ENCODE peak calls at places on chromosomes 6 and 20, in five cellular contexts. T is ovary, M is GM23338, S is GM10248, X is WERI-Rb-1. Z is an unnamed sample.

GRCh38 chr6:168158280-168158979 is 79.4 kb upstream of the FRMD1 start:
- DNase-seq in T (no peak), S (no peak), M (no peak), X (no peak), Z (no peak)

GRCh38 chr6:20092071-20092566 is 120.2 kb downstream of the MBOAT1 start:
- DNase-seq in T (no peak), M (peak; percentile 80), X (peak; percentile 30), S (no peak), Z (peak; percentile 41)

GRCh38 chr20:46128310-46129151 is 10.4 kb downstream of the CD40 start:
- DNase-seq in M (peak; percentile 70), T (no peak), X (peak; percentile 85), S (no peak), Z (no peak)

GRCh38 chr6:15077964-15078363 is 167.9 kb upstream of the JARID2 start:
- DNase-seq in X (peak; percentile 36), M (peak; percentile 92), T (no peak), S (no peak), Z (no peak)

GRCh38 chr6:105072799-105073199 is 107.0 kb downstream of the POPDC3 start:
- DNase-seq in S (no peak), X (no peak), T (no peak), M (no peak), Z (no peak)

GRCh38 chr20:9280654-9281053 is 211.8 kb downstream of the PLCB4 start:
- DNase-seq in S (no peak), X (no peak), M (no peak), T (no peak), Z (no peak)

GRCh38 chr20:25061821-25062530 is 4.0 kb upstream of the ACSS1 start:
- DNase-seq in T (no peak), S (no peak), M (no peak), X (no peak), Z (no peak)

GRCh38 chr20:23061713-23062561 is 12.5 kb upstream of the THBD start:
- DNase-seq in T (peak; percentile 60), X (no peak), M (peak; percentile 78), S (no peak), Z (no peak)

GRCh38 chr6:130932956-130933355 is 105.8 kb downstream of the SMLR1 start:
- DNase-seq in S (no peak), X (no peak), T (no peak), M (no peak), Z (no peak)

GRCh38 chr6:121435444-121436069 is at the start of gene GJA1:
- DNase-seq in M (peak; percentile 92), X (no peak), T (peak; percentile 62), S (no peak), Z (no peak)

GRCh38 chr6:44009425-44010321 is 117.6 kb downstream of the MRPL14 start:
- DNase-seq in X (peak; percentile 3), M (no peak), S (no peak), T (no peak), Z (no peak)

GRCh38 chr6:9799582-9799981 is 615.3 kb downstream of the TFAP2A start:
- DNase-seq in S (no peak), T (no peak), M (no peak), X (no peak), Z (no peak)

GRCh38 chr6:127458817-127459216 is 372 bp downstream of the KIAA0408 start:
- DNase-seq in T (peak; percentile 42), S (no peak), X (no peak), M (no peak), Z (no peak)

GRCh38 chr6:97705568-97705967 is 422.6 kb upstream of the MMS22L start:
- DNase-seq in T (no peak), X (no peak), M (peak; percentile 86), S (no peak), Z (no peak)

GRCh38 chr20:59839372-59839771 is 94.1 kb downstream of the SYCP2 start:
- DNase-seq in T (no peak), X (no peak), M (no peak), S (no peak), Z (no peak)

GRCh38 chr6:14359438-14359837 is 241.9 kb downstream of the CD83 start:
- DNase-seq in S (no peak), X (no peak), M (no peak), T (no peak), Z (no peak)

GRCh38 chr20:19098092-19098491 is 114.3 kb upstream of the SLC24A3 start:
- DNase-seq in S (no peak), T (no peak), M (no peak), X (no peak), Z (no peak)

GRCh38 chr6:130306377-130306776 is 59.4 kb upstream of the TMEM200A start:
- DNase-seq in M (no peak), T (no peak), X (peak; percentile 21), S (no peak), Z (no peak)

GRCh38 chr6:140711019-140711613 is 1336.7 kb upstream of the CITED2 start:
- DNase-seq in S (no peak), M (no peak), X (no peak), T (no peak), Z (no peak)

GRCh38 chr6:153511896-153512496 is 380.9 kb upstream of the RGS17 start:
- DNase-seq in T (no peak), X (no peak), S (peak; percentile 17), M (peak; percentile 77), Z (peak; percentile 23)

GRCh38 chr20:3658019-3658707 is 5.0 kb downstream of the GFRA4 start:
- DNase-seq in M (no peak), S (no peak), T (no peak), X (no peak), Z (no peak)
- TF ChIP-seq CTCF in M (no peak), S (no peak), T (no peak), X (no peak), Z (no peak)

GRCh38 chr6:41587223-41587879 is 41.2 kb downstream of the FOXP4 start:
- DNase-seq in T (no peak), X (peak; percentile 83), S (no peak), M (no peak), Z (no peak)
- TF ChIP-seq CTCF in T (no peak), X (peak; percentile 88), S (no peak), M (peak; percentile 20), Z (no peak)

GRCh38 chr20:37640600-37641561 is 52.9 kb upstream of the CTNNBL1 start:
- DNase-seq in M (no peak), X (no peak), T (no peak), S (no peak), Z (no peak)

GRCh38 chr20:37642246-37642645 is 51.6 kb upstream of the CTNNBL1 start:
- DNase-seq in S (no peak), M (no peak), X (no peak), T (no peak), Z (no peak)

GRCh38 chr20:37647946-37648345 is 45.9 kb upstream of the CTNNBL1 start:
- DNase-seq in S (no peak), M (no peak), X (no peak), T (no peak), Z (no peak)

GRCh38 chr20:37643400-37643799 is 50.4 kb upstream of the CTNNBL1 start:
- DNase-seq in M (no peak), X (no peak), T (no peak), S (no peak), Z (no peak)

DNA sequence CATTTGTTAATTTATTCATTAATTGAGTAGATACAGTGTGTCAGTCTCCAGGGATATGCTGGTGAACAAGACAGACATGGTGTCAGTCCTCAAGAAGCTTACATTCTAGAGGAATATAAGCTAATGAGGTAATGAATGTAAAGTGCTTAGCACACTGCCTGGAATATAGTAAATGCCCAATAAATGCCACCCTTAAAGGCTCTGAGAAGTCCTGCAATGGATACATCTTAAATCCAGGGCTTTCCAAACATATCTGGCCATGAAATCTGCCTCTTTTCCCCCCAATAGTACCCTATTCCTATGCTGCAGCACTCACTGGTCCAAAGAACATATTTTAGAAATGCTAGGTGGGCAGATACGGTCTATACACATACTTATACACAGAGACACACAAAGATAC is 49.2 kb upstream of the CTNNBL1 start:
- DNase-seq in X (no peak), M (no peak), T (no peak), S (no peak), Z (no peak)
- TF ChIP-seq CTCF in X (no peak), M (no peak), T (no peak), S (no peak), Z (no peak)

GRCh38 chr6:39003072-39003471 is 45.5 kb upstream of the GLP1R start:
- DNase-seq in S (no peak), X (peak; percentile 75), M (peak; percentile 70), T (no peak), Z (no peak)
- TF ChIP-seq CTCF in S (peak; percentile 13), X (peak; percentile 82), M (peak; percentile 84), T (no peak), Z (no peak)

GRCh38 chr20:1822564-1823420 is 72.4 kb upstream of the SIRPA start:
- DNase-seq in S (no peak), X (no peak), T (no peak), M (no peak), Z (no peak)
- TF ChIP-seq CTCF in S (no peak), X (no peak), T (no peak), M (no peak), Z (no peak)

GRCh38 chr6:84764332-84765049 is at the start of gene TBX18:
- DNase-seq in M (peak; percentile 98), S (no peak), T (peak; percentile 92), X (peak; percentile 98), Z (no peak)
- TF ChIP-seq CTCF in M (no peak), S (no peak), T (no peak), X (peak; percentile 14), Z (no peak)

DNA sequence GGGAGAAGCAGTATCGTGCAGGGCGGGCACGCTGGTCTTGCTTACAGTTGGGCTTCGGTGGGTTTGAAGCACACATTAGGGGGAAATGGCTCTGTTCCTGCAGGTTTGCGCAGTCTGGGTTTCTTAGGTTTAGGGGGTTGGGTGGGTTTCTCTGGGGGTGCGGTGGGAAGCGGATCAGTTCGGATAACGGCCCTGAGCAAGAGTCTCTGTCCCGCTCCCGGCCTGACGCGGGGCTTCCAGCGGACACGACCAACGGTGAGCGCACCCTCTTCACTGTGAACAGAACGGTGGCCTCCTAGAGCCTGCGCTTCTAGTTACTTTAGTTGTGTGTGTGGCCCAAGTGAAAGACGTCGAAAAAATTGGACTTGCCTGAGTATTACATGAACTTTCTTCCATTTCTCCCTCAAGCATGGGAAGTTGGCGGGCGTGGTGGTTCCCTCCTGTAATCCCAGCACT is 635 bp upstream of the ELOVL2 start:
- DNase-seq in X (no peak), M (peak; percentile 47), T (no peak), S (no peak), Z (no peak)
- TF ChIP-seq CTCF in X (no peak), M (no peak), T (no peak), S (no peak), Z (no peak)

GRCh38 chr6:150685860-150686259 is 86.2 kb downstream of the PLEKHG1 start:
- DNase-seq in T (no peak), X (peak; percentile 56), S (peak; percentile 69), M (peak; percentile 89), Z (peak; percentile 54)
- TF ChIP-seq CTCF in T (no peak), X (peak; percentile 76), S (peak; percentile 77), M (peak; percentile 94), Z (peak; percentile 80)

Z was measured in GM20000.